ENCODE peak calls at places on chromosomes 12 and 14, in nine cellular contexts. B is stomach, C is transverse colon, N is HCT116, R is K562, U is upper lobe of left lung, S is Panc1, W is GM23338, H is suprapubic skin. T is an unnamed sample.

GRCh38 chr14:53993920-53994607 is 37.4 kb upstream of the BMP4 start:
- DNase-seq in B (no peak), C (no peak), N (no peak), R (no peak), U (no peak), S (no peak), W (no peak), H (no peak), T (no peak)

GRCh38 chr12:68521321-68521839 is 89.3 kb upstream of the RAP1B start:
- DNase-seq in B (no peak), C (no peak), N (no peak), R (no peak), U (no peak), S (no peak), W (no peak), H (no peak), T (no peak)

GRCh38 chr12:120583478-120584030 is 2.4 kb upstream of the POP5 start:
- DNase-seq in B (peak; percentile 81), C (peak; percentile 86), N (peak; percentile 34), R (peak; percentile 87), U (peak; percentile 88), S (peak; percentile 20), W (peak; percentile 90), H (peak; percentile 89), T (peak; percentile 72)

GRCh38 chr12:51591020-51591901 is at the start of gene SCN8A:
- DNase-seq in B (peak; percentile 36), C (peak; percentile 27), N (peak; percentile 16), R (peak; percentile 49), U (peak; percentile 90), S (no peak), W (peak; percentile 87), H (no peak), T (no peak)

GRCh38 chr14:90827919-90828610 is 11.8 kb upstream of the TTC7B start:
- DNase-seq in B (peak; percentile 94), C (peak; percentile 94), N (peak; percentile 73), R (peak; percentile 93), U (peak; percentile 99), S (peak; percentile 12), W (peak; percentile 97), H (peak; percentile 95), T (peak; percentile 93)

GRCh38 chr14:72614891-72615410 is 278.9 kb downstream of the DPF3 start:
- DNase-seq in B (no peak), C (no peak), N (no peak), R (no peak), U (no peak), S (no peak), W (no peak), H (no peak), T (no peak)

GRCh38 chr12:75781532-75782046 is 250.0 kb downstream of the PHLDA1 start:
- DNase-seq in B (no peak), C (no peak), N (peak; percentile 49), R (peak; percentile 77), U (no peak), S (no peak), W (no peak), H (no peak), T (no peak)

GRCh38 chr12:29611906-29612305 is 114.4 kb upstream of the OVCH1 start:
- DNase-seq in B (no peak), C (no peak), N (no peak), R (no peak), U (no peak), S (no peak), W (no peak), H (no peak), T (no peak)

GRCh38 chr14:36996133-36996856 is 176.1 kb downstream of the SLC25A21 start:
- DNase-seq in B (no peak), C (no peak), N (no peak), R (peak; percentile 61), U (no peak), S (no peak), W (no peak), H (no peak), T (no peak)

GRCh38 chr12:110844131-110844530 is 2.7 kb upstream of the CCDC63 start:
- DNase-seq in B (no peak), C (no peak), N (no peak), R (no peak), U (no peak), S (no peak), W (no peak), H (no peak), T (no peak)

GRCh38 chr12:69247253-69248018 is 8.1 kb downstream of the CPSF6 start:
- DNase-seq in B (no peak), C (no peak), N (no peak), R (no peak), U (no peak), S (no peak), W (no peak), H (no peak), T (no peak)

GRCh38 chr12:56157201-56158028 is 744 bp upstream of the MYL6 start:
- DNase-seq in B (peak; percentile 73), C (peak; percentile 81), N (peak; percentile 70), R (peak; percentile 79), U (peak; percentile 90), S (peak; percentile 43), W (peak; percentile 94), H (peak; percentile 91), T (peak; percentile 77)
- TF ChIP-seq POLR2AphosphoS5 in B (no peak), C (peak; percentile 63), N (peak; percentile 22), R (peak; percentile 46), U (peak; percentile 43), S (peak; percentile 72), W (peak; percentile 60), H (no peak), T (no peak)

GRCh38 chr12:124567035-124567672 is at the start of gene NCOR2:
- DNase-seq in B (no peak), C (no peak), N (no peak), R (peak; percentile 45), U (peak; percentile 93), S (no peak), W (peak; percentile 64), H (peak; percentile 67), T (no peak)

GRCh38 chr12:124565071-124565491 is 2.3 kb downstream of the NCOR2 start:
- DNase-seq in B (no peak), C (no peak), N (no peak), R (no peak), U (peak; percentile 82), S (no peak), W (no peak), H (no peak), T (no peak)

GRCh38 chr12:124565656-124566180 is 1.7 kb downstream of the NCOR2 start:
- DNase-seq in B (no peak), C (no peak), N (no peak), R (no peak), U (peak; percentile 65), S (no peak), W (no peak), H (peak; percentile 70), T (no peak)

GRCh38 chr12:124567673-124568373 is 411 bp upstream of the NCOR2 start:
- DNase-seq in B (peak; percentile 93), C (peak; percentile 92), N (no peak), R (peak; percentile 84), U (peak; percentile 99), S (no peak), W (peak; percentile 75), H (peak; percentile 94), T (peak; percentile 86)

DNA sequence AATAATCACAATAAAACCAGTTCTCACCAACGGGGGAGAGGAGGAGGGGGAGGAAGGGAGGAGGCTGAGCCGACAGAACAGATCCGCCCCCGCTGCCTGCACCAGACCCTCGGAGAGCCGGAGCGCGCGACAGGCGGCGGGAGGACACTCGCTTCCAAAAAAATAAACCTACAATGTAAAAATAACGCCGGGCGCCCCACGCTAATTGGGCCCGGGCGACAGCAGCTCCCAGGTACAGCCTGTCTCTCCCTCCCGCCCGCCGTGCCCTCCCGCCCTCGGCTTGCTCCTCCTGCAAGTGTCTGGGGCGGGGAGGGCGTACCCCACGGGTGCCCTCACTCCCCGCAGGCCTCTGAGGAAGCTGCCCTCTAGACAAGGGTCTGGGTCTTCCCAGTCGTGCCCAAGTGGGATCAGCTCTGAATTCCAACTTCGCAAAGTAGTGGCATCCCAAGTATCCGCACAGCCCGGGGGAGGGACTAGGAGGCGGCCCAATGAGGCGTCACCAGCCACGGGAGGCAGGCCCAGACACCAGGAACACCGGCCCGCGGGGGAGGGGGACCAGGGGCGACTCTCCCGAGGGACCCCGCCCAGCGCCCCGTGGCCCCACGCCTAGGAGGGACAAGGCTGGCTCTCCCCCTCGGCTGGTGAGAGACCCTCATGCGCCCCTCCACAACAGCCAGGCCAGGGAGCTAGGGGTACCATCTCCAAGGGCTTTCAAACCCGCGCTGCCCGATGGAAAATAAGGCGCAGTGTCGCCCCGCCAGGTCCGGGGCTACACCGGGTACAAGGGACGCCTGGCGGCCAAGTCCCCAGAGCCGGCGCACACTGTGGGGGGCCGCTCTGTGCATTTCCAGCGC is 1.0 kb downstream of the NCOR2 start:
- DNase-seq in B (peak; percentile 88), C (peak; percentile 89), N (peak; percentile 42), R (peak; percentile 80), U (peak; percentile 94), S (no peak), W (peak; percentile 91), H (peak; percentile 94), T (peak; percentile 91)
- H3K4me1 ChIP-seq in B (peaks cover 74% of the 10 kb centered on the region), C (peaks cover 50% of the 10 kb centered on the region), N (peaks cover 6% of the 10 kb centered on the region), R (peaks cover 13% of the 10 kb centered on the region), U (peaks cover 63% of the 10 kb centered on the region), S (peaks cover 47% of the 10 kb centered on the region), W (peaks cover 52% of the 10 kb centered on the region), H (peaks cover 63% of the 10 kb centered on the region), T (peaks cover 10% of the 10 kb centered on the region)

DNA sequence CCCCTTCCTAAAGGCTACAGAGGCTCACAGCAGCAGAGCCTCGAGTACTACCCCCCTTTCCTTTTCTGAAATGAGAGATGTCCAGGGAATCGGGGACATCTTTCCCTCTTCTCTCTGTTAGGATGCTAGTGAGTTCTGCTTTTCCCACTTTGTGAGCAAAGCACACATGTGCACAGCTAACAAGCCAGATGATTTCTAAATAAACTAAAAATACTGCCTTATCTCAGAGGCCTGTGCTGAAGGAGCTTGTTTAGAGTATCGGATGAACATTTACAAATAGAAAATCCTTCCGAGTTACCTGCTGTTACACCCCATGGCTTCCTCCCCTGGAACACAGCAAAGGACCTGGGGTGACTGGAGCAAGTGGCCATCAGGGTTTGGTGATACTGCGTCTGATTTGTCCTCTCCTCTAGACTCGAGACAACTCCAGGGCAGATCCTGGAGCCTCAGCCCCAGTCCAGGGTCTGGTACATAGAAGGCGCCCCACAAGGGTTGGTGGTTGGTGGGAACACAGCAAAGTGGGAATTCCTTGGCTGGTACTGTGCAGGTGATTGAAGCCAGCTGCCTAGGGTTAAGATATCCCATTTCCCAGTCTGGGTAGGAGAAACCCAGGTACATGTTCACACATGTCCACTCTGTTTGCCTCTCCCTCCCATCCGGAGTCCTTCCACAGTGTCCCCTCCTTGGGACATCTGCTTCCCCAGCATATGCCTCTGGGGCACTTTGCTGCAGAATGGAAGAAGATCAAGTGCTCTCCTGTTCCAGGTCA is 144.5 kb downstream of the SLC38A6 start:
- DNase-seq in B (no peak), C (no peak), N (no peak), R (no peak), U (no peak), S (no peak), W (no peak), H (no peak), T (no peak)
- H3K4me3 ChIP-seq in B (no peak overlapping the region), C (no peak overlapping the region), N (no peak overlapping the region), R (no peak overlapping the region), U (no peak overlapping the region), S (no peak overlapping the region), W (no peak overlapping the region), H (no peak overlapping the region), T (peak overlapping the region; percentile 13)

DNA sequence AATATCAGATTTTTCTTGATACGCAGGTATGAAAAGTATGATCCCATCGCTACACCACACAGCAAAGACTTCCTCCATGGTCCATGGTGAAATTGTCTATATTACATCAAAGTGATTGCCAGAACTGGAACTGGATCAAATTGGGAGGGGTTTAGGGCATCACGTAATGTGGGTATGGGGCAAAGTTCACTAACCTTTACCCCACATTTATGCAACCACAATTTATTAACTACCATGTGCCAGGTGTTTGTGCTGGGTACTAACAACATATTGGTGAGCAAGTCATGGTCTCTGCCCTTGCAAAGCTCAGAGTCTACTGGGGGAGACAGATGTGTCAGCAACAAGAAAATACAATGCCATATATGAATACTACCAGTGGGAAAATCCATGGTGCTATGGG is 258.9 kb downstream of the SUDS3 start:
- DNase-seq in B (no peak), C (no peak), N (no peak), R (no peak), U (no peak), S (no peak), W (no peak), H (no peak), T (no peak)
- TF ChIP-seq POLR2AphosphoS5 in B (no peak), C (no peak), N (no peak), R (no peak), U (no peak), S (no peak), W (no peak), H (no peak), T (no peak)